ENCODE peak calls at places on chromosomes 7 and 10, in ten cellular contexts. W is progenitor cell of endocrine pancreas, Y is activated B cell treated with CpG ODN at 0.5 μM for 24 hours, N is HCT116, S is AG09309, K is upper lobe of right lung, C is WTC11, F is AG04450, X is foreskin keratinocyte, Z is GM12878. B is an unnamed sample.

GRCh38 chr7:28407643-28408042 is 4.7 kb upstream of the CREB5 start:
- DNase-seq in F (no peak), Z (no peak), N (no peak), W (no peak), K (no peak), X (peak), Y (no peak), S (peak), C (no peak), B (peak)

GRCh38 chr10:114925675-114926204 is 12.3 kb upstream of the TRUB1 start:
- DNase-seq in C (no peak), N (no peak), X (peak), K (no peak), Z (no peak), F (no peak), S (no peak), Y (no peak), W (no peak), B (peak)

GRCh38 chr10:69394020-69394419 is 22.7 kb downstream of the TACR2 start:
- DNase-seq in C (no peak), X (no peak), K (no peak), N (no peak), W (no peak), S (no peak), Y (no peak), F (no peak), Z (no peak), B (no peak)

GRCh38 chr7:158473238-158473637 is 114.4 kb downstream of the PTPRN2 start:
- DNase-seq in K (peak), N (no peak), W (no peak), F (no peak), Y (no peak), X (no peak), C (no peak), S (no peak), Z (no peak), B (no peak)

GRCh38 chr10:133445268-133445732 is 8.4 kb upstream of the SCART1 start:
- DNase-seq in C (no peak), Y (no peak), Z (no peak), F (no peak), X (no peak), W (no peak), S (no peak), N (no peak), K (no peak), B (no peak)

GRCh38 chr7:84490661-84491060 is 296.1 kb upstream of the SEMA3A start:
- DNase-seq in F (no peak), W (no peak), Z (no peak), Y (no peak), N (no peak), K (no peak), S (no peak), X (no peak), C (no peak), B (no peak)

GRCh38 chr7:139852482-139852845 is 23.4 kb downstream of the TBXAS1 start:
- DNase-seq in Y (no peak), X (no peak), S (no peak), W (no peak), N (no peak), Z (no peak), F (no peak), C (no peak), K (no peak), B (no peak)

GRCh38 chr7:78146546-78146945 is 348.0 kb downstream of the PHTF2 start:
- DNase-seq in C (no peak), N (no peak), Z (no peak), K (no peak), F (no peak), S (no peak), Y (no peak), X (no peak), W (no peak), B (no peak)

GRCh38 chr7:70582921-70583895 is 548.7 kb upstream of the GALNT17 start:
- DNase-seq in K (no peak), W (no peak), Y (no peak), F (no peak), S (no peak), N (no peak), C (no peak), Z (no peak), X (no peak), B (no peak)

GRCh38 chr10:48945441-48946143 is 6.0 kb upstream of the LRRC18 start:
- DNase-seq in Y (no peak), F (no peak), S (no peak), Z (no peak), K (no peak), N (no peak), W (no peak), C (no peak), X (no peak), B (no peak)

GRCh38 chr7:22109761-22110160 is 164.1 kb upstream of the CDCA7L start:
- DNase-seq in S (no peak), C (peak), Z (no peak), W (no peak), N (peak), F (no peak), K (no peak), X (peak), Y (no peak), B (peak)

GRCh38 chr10:101028446-101029244 is 2.3 kb downstream of the PDZD7 start:
- DNase-seq in S (no peak), X (no peak), K (no peak), W (no peak), F (no peak), Z (no peak), N (no peak), C (no peak), Y (no peak), B (no peak)

GRCh38 chr10:86958831-86959736 is 685 bp downstream of the SNCG start:
- DNase-seq in F (no peak), N (peak), K (no peak), Z (no peak), W (no peak), S (no peak), X (peak), Y (no peak), C (no peak), B (peak)

GRCh38 chr10:59991117-59991516 is 84.8 kb upstream of the CCDC6 start:
- DNase-seq in W (no peak), S (no peak), N (no peak), X (no peak), Z (no peak), F (no peak), Y (no peak), K (no peak), C (no peak), B (no peak)

GRCh38 chr7:66307591-66308215 is 102.6 kb downstream of the TPST1 start:
- DNase-seq in X (no peak), K (no peak), W (no peak), S (peak), N (no peak), C (no peak), Y (no peak), F (no peak), Z (no peak), B (no peak)

GRCh38 chr7:132815696-132816334 is 239.5 kb upstream of the PLXNA4 start:
- DNase-seq in Z (no peak), F (no peak), N (no peak), Y (no peak), K (no peak), C (no peak), W (no peak), S (no peak), X (peak), B (peak)

GRCh38 chr7:25951414-25952276 is 200.4 kb upstream of the NFE2L3 start:
- DNase-seq in C (no peak), Z (no peak), W (no peak), K (no peak), F (no peak), X (peak), Y (no peak), S (no peak), N (no peak), B (no peak)

GRCh38 chr7:142833174-142834027 is 21.5 kb upstream of the EPHB6 start:
- DNase-seq in Z (no peak), N (no peak), X (no peak), K (no peak), F (no peak), C (no peak), W (no peak), Y (no peak), S (no peak), B (peak)

GRCh38 chr10:129426670-129427069 is 40.4 kb upstream of the MGMT start:
- DNase-seq in F (no peak), C (no peak), N (no peak), Z (no peak), W (no peak), Y (no peak), K (no peak), X (no peak), S (no peak), B (no peak)

GRCh38 chr7:11458736-11459483 is 373.1 kb downstream of the THSD7A start:
- DNase-seq in Y (no peak), F (peak), S (peak), Z (no peak), K (no peak), N (no peak), C (no peak), X (peak), W (no peak), B (peak)

GRCh38 chr7:92133133-92133736 is 1.0 kb downstream of the CYP51A1 start:
- DNase-seq in F (no peak), C (no peak), Z (no peak), N (no peak), K (no peak), X (no peak), W (no peak), S (no peak), Y (no peak), B (peak)

GRCh38 chr10:132827423-132827789 is 41.5 kb upstream of the NKX6-2 start:
- DNase-seq in C (no peak), K (no peak), N (no peak), W (no peak), F (no peak), S (no peak), Z (no peak), X (no peak), Y (no peak), B (no peak)

GRCh38 chr7:74083928-74084721 is 521 bp downstream of the LIMK1 start:
- DNase-seq in S (no peak), Y (no peak), X (no peak), C (no peak), Z (no peak), K (peak), W (no peak), F (no peak), N (no peak), B (peak)

GRCh38 chr7:129103561-129104324 is 40.8 kb upstream of the TSPAN33 start:
- DNase-seq in K (no peak), C (no peak), F (no peak), W (no peak), Y (no peak), S (no peak), N (no peak), Z (no peak), X (no peak), B (no peak)

GRCh38 chr7:151550601-151551286 is 31.0 kb upstream of the RHEB start:
- DNase-seq in S (no peak), Y (no peak), Z (no peak), C (no peak), W (no peak), F (peak), X (peak), K (peak), N (no peak), B (peak)

GRCh38 chr10:120402358-120402757 is 54.7 kb upstream of the PLPP4 start:
- DNase-seq in Z (no peak), N (no peak), S (no peak), X (no peak), C (no peak), K (no peak), Y (no peak), F (no peak), W (no peak), B (no peak)

GRCh38 chr7:100825760-100826545 is 1.4 kb downstream of the EPHB4 start:
- DNase-seq in W (no peak), S (peak), N (no peak), K (no peak), F (no peak), Y (no peak), C (no peak), X (peak), Z (no peak), B (peak)

GRCh38 chr10:16945566-16945965 is 128.3 kb upstream of the RSU1 start:
- DNase-seq in Y (no peak), N (no peak), K (no peak), X (no peak), W (no peak), C (no peak), Z (no peak), S (no peak), F (no peak), B (no peak)

GRCh38 chr10:118951218-118951617 is 78.3 kb upstream of the NANOS1 start:
- DNase-seq in Y (no peak), X (no peak), S (no peak), F (no peak), W (no peak), K (no peak), C (no peak), Z (no peak), N (no peak), B (no peak)

GRCh38 chr7:157514306-157514705 is 177.5 kb downstream of the DNAJB6 start:
- DNase-seq in N (no peak), X (no peak), Y (no peak), S (no peak), W (no peak), C (no peak), F (no peak), K (peak), Z (no peak), B (no peak)

GRCh38 chr7:139362302-139362701 is 2.6 kb downstream of the LUC7L2 start:
- DNase-seq in X (no peak), W (no peak), K (no peak), F (no peak), N (no peak), C (no peak), Z (no peak), Y (no peak), S (no peak), B (peak)

GRCh38 chr10:124698560-124699470 is 45.4 kb downstream of the FAM53B start:
- DNase-seq in Y (no peak), S (no peak), C (no peak), K (peak), Z (no peak), F (no peak), N (no peak), X (no peak), W (no peak), B (no peak)

GRCh38 chr7:121369462-121369861 is 26.6 kb downstream of the FAM3C start:
- DNase-seq in W (no peak), Z (peak), Y (no peak), K (no peak), X (no peak), F (no peak), C (no peak), N (no peak), S (no peak), B (peak)

GRCh38 chr7:51545131-51545530 is 228.5 kb upstream of the COBL start:
- DNase-seq in F (no peak), Y (no peak), W (no peak), Z (no peak), C (no peak), X (peak), K (no peak), N (no peak), S (no peak), B (peak)

GRCh38 chr7:83866587-83866986 is 217.6 kb upstream of the SEMA3E start:
- DNase-seq in W (no peak), F (no peak), Z (no peak), S (no peak), C (no peak), K (no peak), Y (no peak), N (no peak), X (no peak), B (no peak)

GRCh38 chr7:129351320-129351719 is 82.9 kb upstream of the STRIP2 start:
- DNase-seq in Y (no peak), N (no peak), S (no peak), Z (no peak), C (no peak), X (no peak), F (no peak), W (no peak), K (no peak), B (no peak)

GRCh38 chr10:72058347-72058898 is 29.9 kb downstream of the SPOCK2 start:
- DNase-seq in C (no peak), K (no peak), S (no peak), W (no peak), F (no peak), N (no peak), X (no peak), Y (no peak), Z (no peak), B (no peak)
- TF ChIP-seq CTCF in C (no peak), K (no peak), S (no peak), W (no peak), F (no peak), N (no peak), X (no peak), Y (no peak), Z (no peak), B (no peak)

GRCh38 chr10:102565793-102566192 is 62.0 kb downstream of the SUFU start:
- DNase-seq in X (no peak), C (peak), Y (no peak), W (no peak), S (no peak), N (no peak), F (no peak), K (no peak), Z (no peak), B (no peak)
- TF ChIP-seq CTCF in X (no peak), C (peak), Y (no peak), W (peak), S (no peak), N (peak), F (no peak), K (peak), Z (no peak), B (no peak)

GRCh38 chr7:1787681-1788235 is 117.7 kb downstream of the ELFN1 start:
- DNase-seq in X (no peak), K (peak), W (no peak), Y (no peak), C (no peak), S (no peak), F (no peak), N (no peak), Z (no peak), B (no peak)

GRCh38 chr7:1785839-1786238 is 115.8 kb downstream of the ELFN1 start:
- DNase-seq in X (no peak), F (no peak), Z (no peak), W (no peak), S (no peak), K (no peak), C (no peak), N (no peak), Y (no peak), B (no peak)

GRCh38 chr7:1781369-1781768 is 111.3 kb downstream of the ELFN1 start:
- DNase-seq in K (peak), C (no peak), Y (no peak), Z (no peak), W (no peak), N (no peak), X (no peak), F (no peak), S (no peak), B (no peak)

GRCh38 chr7:1787241-1787640 is 117.2 kb downstream of the ELFN1 start:
- DNase-seq in C (no peak), F (no peak), K (peak), W (no peak), Y (no peak), S (no peak), N (no peak), Z (no peak), X (no peak), B (no peak)
- TF ChIP-seq CTCF in C (no peak), F (no peak), K (no peak), W (no peak), Y (no peak), S (no peak), N (no peak), Z (no peak), X (no peak), B (no peak)

GRCh38 chr10:70510904-70511303 is 32.3 kb downstream of the PALD1 start:
- DNase-seq in W (no peak), K (no peak), Y (no peak), C (no peak), X (no peak), Z (no peak), N (no peak), F (no peak), S (no peak), B (no peak)
- TF ChIP-seq CTCF in W (no peak), K (no peak), Y (no peak), C (no peak), X (no peak), Z (no peak), N (no peak), F (no peak), S (no peak), B (no peak)

GRCh38 chr7:34091330-34091917 is 186.1 kb downstream of the BMPER start:
- DNase-seq in K (no peak), X (peak), S (no peak), C (peak), Y (no peak), W (no peak), Z (no peak), N (peak), F (peak), B (peak)

GRCh38 chr7:34084651-34085050 is 179.3 kb downstream of the BMPER start:
- DNase-seq in S (no peak), Z (no peak), X (no peak), C (no peak), Y (no peak), F (no peak), N (no peak), W (no peak), K (no peak), B (no peak)

GRCh38 chr7:34090796-34091195 is 185.5 kb downstream of the BMPER start:
- DNase-seq in F (no peak), X (no peak), W (no peak), S (no peak), C (no peak), K (no peak), N (no peak), Y (no peak), Z (no peak), B (no peak)

GRCh38 chr7:34086064-34086463 is 180.7 kb downstream of the BMPER start:
- DNase-seq in C (no peak), Y (no peak), S (no peak), F (no peak), K (no peak), X (peak), W (no peak), N (no peak), Z (no peak), B (peak)

DNA sequence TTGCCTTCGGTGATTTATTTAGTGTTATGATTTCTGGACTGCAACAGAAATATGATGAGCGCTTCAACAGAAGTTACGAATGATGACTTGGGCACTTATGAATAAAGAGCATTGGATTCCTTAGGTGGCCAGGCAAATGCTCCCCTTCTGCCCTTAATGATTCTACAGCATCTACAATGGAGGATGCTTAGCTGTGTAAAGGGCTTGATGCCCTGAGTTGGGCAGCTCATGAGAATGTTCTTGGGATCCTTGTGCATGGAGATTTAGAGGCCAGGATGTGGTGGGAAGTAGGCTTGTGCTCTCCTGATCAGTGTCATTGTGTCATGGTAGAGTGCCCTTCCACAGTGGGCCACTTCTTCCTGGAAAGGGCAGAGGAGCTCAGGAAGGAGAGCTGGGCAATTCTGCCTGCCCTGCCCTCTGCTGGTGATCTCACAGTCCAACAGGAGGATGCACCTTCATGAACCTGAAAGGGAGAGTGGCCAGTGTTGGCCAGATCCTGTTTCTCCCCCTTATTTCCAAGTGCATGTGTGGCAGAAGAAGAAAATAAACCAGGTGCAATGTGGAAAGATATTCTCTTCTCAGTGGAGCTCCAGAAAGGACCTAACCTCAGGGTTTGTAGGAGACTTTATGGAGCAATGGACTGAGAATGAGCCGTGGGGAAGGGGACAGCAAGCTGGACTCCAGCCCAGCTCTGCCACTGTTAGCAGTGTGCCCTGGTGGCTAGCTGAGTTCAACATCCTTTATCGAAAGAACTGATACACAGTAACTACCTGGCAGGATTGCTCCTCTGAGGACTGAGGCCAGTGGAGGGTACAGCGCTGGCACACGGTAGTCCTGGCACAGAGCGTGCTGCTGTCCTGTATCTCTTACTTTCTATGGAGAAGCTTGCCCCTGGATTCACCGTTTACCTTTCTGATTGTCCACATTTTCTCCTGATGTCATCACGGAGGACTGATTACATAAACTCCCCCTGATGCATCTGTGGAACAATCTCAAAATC is 182.9 kb downstream of the BMPER start:
- DNase-seq in S (no peak), X (peak), Y (no peak), C (peak), F (no peak), K (no peak), W (peak), Z (no peak), N (peak), B (peak)
- TF ChIP-seq CTCF in S (peak), X (peak), Y (no peak), C (peak), F (peak), K (peak), W (peak), Z (peak), N (peak), B (peak)

DNA sequence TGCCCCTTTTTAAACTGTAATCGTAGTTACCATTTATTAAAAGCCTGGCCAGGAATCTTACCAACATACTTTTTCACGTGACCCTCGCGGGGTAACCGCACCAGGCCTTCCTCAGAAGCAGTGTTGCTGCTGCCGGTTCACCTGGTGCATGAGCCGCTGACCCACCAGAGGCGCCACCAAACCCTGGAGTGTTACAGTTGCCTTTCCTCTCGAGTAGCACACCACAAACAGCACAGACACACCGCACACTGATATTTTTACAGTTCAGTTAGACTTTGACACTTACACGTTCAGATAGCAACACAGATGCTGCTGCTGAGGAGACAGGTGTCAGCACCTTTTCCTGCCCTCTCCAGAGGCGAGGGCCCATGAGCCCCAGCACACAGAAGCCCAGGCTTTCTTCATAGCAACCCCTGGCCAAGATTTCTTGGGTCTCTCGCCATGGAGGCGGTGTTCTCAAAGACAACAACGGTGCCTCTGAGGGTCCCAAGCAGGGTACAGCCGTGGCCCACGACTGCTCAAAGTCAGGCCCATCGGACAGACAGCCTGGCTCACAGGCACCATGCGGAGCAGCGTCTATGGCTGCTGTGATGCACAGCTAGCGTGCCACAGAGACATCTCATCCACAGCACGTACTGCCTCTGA is 123.1 kb downstream of the DIP2C start:
- DNase-seq in S (no peak), N (no peak), Y (no peak), K (no peak), W (no peak), F (no peak), Z (no peak), C (no peak), X (no peak), B (no peak)
- TF ChIP-seq CTCF in S (no peak), N (no peak), Y (no peak), K (no peak), W (no peak), F (no peak), Z (no peak), C (no peak), X (no peak), B (no peak)

B was measured in MCF 10A.